ENCODE peak calls at places on chromosomes 11 and 22, in ten cellular contexts. H, E, V, I, J, Y, O, A, Q and L are unnamed samples.

GRCh38 chr11:46277313-46277622 is 194 bp upstream of the CREB3L1 start:
- DNase-seq in H (no peak), E (no peak), V (peak), I (no peak), J (peak), Y (no peak), O (no peak), A (no peak), Q (peak), L (no peak)

GRCh38 chr11:59218893-59219292 is 6.2 kb upstream of the MPEG1 start:
- DNase-seq in H (no peak), E (no peak), V (no peak), I (no peak), J (no peak), Y (no peak), O (no peak), A (no peak), Q (no peak), L (no peak)

GRCh38 chr11:92286718-92287117 is 62.1 kb downstream of the FAT3 start:
- DNase-seq in H (no peak), E (no peak), V (peak), I (no peak), J (no peak), Y (no peak), O (no peak), A (no peak), Q (no peak), L (no peak)

GRCh38 chr11:61294717-61295595 is at the start of gene VWCE:
- DNase-seq in H (no peak), E (peak), V (peak), I (no peak), J (peak), Y (peak), O (peak), A (no peak), Q (no peak), L (peak)

GRCh38 chr11:121965330-121965729 is 150.7 kb downstream of the BLID start:
- DNase-seq in H (no peak), E (no peak), V (no peak), I (peak), J (peak), Y (no peak), O (peak), A (no peak), Q (no peak), L (no peak)

GRCh38 chr11:46121328-46121723 is at the start of gene PHF21A:
- DNase-seq in H (peak), E (peak), V (peak), I (peak), J (peak), Y (peak), O (peak), A (peak), Q (peak), L (peak)

GRCh38 chr22:40414838-40415505 is 44.6 kb downstream of the SGSM3 start:
- DNase-seq in H (no peak), E (no peak), V (no peak), I (no peak), J (no peak), Y (no peak), O (no peak), A (no peak), Q (no peak), L (peak)

GRCh38 chr11:78420255-78420764 is 2.7 kb upstream of the GAB2 start:
- DNase-seq in H (peak), E (peak), V (peak), I (peak), J (peak), Y (peak), O (peak), A (no peak), Q (peak), L (peak)

GRCh38 chr11:4022669-4023068 is 71.9 kb upstream of the RRM1 start:
- DNase-seq in H (no peak), E (no peak), V (no peak), I (no peak), J (no peak), Y (no peak), O (no peak), A (no peak), Q (no peak), L (no peak)